ENCODE peak calls at places on chromosomes 13 and 19, in five cellular contexts. Z is psoas muscle; C is OCI-LY7; D is CD8-positive, alpha-beta T cell; E is HCT116. K is an unnamed sample. For H3K36me3, the result is how much of the 10 kb centered on the place peaks cover.

GRCh38 chr19:34957830-34958751 is 5.9 kb downstream of the ZNF792 start:
- DNase-seq in Z (no peak), C (no peak), D (no peak), E (no peak), K (no peak)

GRCh38 chr13:37127706-37128241 is 22.3 kb upstream of the CSNK1A1L start:
- DNase-seq in Z (no peak), C (no peak), D (no peak), E (no peak), K (no peak)

GRCh38 chr13:31476266-31476665 is 263.1 kb upstream of the RXFP2 start:
- DNase-seq in Z (no peak), C (no peak), D (no peak), E (no peak), K (no peak)

GRCh38 chr19:35141627-35142401 is 1.2 kb upstream of the FXYD7 start:
- DNase-seq in Z (no peak), C (peak), D (peak), E (no peak), K (no peak)

GRCh38 chr19:45463241-45463640 is 4.6 kb upstream of the FOSB start:
- DNase-seq in Z (no peak), C (no peak), D (no peak), E (no peak), K (no peak)

GRCh38 chr13:111956261-111957151 is 110.4 kb upstream of the SOX1 start:
- DNase-seq in Z (no peak), C (no peak), D (no peak), E (no peak), K (no peak)

GRCh38 chr19:15365264-15365663 is 14.3 kb downstream of the AKAP8 start:
- DNase-seq in Z (no peak), C (no peak), D (no peak), E (no peak), K (no peak)

GRCh38 chr13:101876951-101877350 is 424.5 kb downstream of the ITGBL1 start:
- DNase-seq in Z (no peak), C (no peak), D (no peak), E (no peak), K (no peak)

GRCh38 chr13:27578121-27579030 is 42.0 kb downstream of the LNX2 start:
- DNase-seq in Z (no peak), C (no peak), D (no peak), E (no peak), K (no peak)

GRCh38 chr13:46712524-46712923 is 84.4 kb downstream of the ESD start:
- DNase-seq in Z (no peak), C (no peak), D (no peak), E (no peak), K (no peak)
- TF ChIP-seq CTCF in Z (no peak), C (no peak), D (no peak), E (peak), K (no peak)

DNA sequence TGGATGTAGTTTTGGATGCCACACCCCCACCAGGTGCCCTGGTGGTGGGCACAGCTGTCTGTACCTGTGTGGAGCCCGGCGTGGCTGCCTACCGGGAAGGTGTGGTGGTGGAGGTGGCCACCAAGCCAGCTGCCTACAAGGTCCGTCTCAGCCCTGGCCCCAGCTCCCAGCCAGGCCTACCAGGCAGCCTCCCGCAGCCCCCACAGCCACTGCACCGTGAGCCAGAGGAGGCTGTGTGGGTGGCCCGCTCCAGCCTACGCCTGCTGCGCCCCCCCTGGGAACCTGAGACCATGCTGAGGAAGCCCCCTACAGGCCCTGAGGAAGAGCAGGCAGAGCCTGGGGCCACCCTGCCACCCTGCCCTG is 3.5 kb downstream of the CIC start:
- DNase-seq in Z (no peak), C (no peak), D (no peak), E (no peak), K (peak)
- H3K36me3 ChIP-seq in Z (under half), C (under half), D (under half), E (under half), K (under half)

GRCh38 chr19:14091885-14092462 is 1.4 kb upstream of the SAMD1 start:
- DNase-seq in Z (no peak), C (peak), D (peak), E (no peak), K (no peak)

GRCh38 chr19:14094854-14095253 is 4.3 kb upstream of the SAMD1 start:
- DNase-seq in Z (no peak), C (no peak), D (no peak), E (no peak), K (no peak)

GRCh38 chr19:14097532-14098151 is 7.1 kb upstream of the SAMD1 start:
- DNase-seq in Z (no peak), C (no peak), D (no peak), E (no peak), K (no peak)

GRCh38 chr19:14093117-14093784 is 2.7 kb upstream of the SAMD1 start:
- DNase-seq in Z (no peak), C (no peak), D (no peak), E (no peak), K (no peak)

GRCh38 chr19:14096272-14096992 is 5.9 kb upstream of the SAMD1 start:
- DNase-seq in Z (no peak), C (no peak), D (no peak), E (no peak), K (no peak)
- TF ChIP-seq CTCF in Z (no peak), C (peak), D (no peak), E (peak), K (no peak)

DNA sequence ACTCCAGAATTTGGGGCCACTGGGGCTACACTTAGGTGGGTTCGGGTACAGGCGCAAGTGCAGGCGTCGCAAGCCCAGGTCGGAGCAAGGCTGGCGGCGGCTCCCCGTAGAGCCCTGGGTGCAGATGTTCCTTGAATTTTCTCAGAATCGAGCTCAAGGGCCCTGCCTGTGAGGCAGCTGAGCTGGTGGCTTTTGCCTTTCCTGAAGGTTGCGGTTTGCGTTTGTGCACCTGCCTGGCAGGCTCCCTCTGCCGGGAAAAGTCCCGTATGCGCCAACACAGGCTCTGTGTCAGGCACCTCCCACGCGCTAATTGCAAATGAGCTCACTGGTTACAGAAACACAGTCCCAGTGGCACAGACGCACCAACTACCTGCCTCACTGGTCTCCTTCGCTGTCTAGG is 5.9 kb downstream of the DOHH start:
- DNase-seq in Z (no peak), C (no peak), D (no peak), E (no peak), K (no peak)
- H3K36me3 ChIP-seq in Z (under half), C (half or more), D (under half), E (under half), K (under half)

DNA sequence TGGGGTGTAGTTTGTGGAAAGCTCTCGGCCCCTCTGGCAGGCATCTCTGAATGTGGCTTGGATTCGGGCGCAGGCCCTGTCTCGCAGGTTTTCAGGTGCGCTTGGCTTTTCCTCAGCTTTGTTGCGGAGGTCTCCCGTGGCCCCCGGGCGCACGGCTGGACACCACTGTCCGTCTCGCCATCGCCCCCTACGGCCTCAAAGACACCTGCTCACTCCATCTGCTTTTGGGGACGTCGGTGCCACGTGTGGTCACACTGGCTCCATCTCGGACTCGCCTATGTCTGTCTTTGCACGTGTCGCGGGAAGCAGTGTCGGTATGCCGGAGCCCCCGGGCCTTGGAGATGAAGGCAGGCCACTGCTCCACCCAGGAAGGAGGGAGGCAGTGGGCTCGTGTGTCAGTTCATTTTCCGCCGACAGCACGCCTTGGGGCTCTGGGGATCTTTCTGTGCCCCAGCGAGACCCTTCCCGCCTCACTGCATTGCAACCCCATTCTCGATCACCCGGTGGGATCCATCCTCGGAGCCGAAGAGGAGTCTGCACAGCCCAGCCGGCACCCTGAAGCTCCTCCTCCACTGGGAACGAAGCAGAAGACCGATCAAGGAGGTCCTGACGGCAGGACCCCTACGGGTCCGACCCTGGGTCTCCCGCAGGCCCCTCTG is 42.1 kb downstream of the ZNF146 start:
- DNase-seq in Z (no peak), C (no peak), D (no peak), E (no peak), K (no peak)
- TF ChIP-seq CTCF in Z (no peak), C (no peak), D (no peak), E (no peak), K (no peak)

DNA sequence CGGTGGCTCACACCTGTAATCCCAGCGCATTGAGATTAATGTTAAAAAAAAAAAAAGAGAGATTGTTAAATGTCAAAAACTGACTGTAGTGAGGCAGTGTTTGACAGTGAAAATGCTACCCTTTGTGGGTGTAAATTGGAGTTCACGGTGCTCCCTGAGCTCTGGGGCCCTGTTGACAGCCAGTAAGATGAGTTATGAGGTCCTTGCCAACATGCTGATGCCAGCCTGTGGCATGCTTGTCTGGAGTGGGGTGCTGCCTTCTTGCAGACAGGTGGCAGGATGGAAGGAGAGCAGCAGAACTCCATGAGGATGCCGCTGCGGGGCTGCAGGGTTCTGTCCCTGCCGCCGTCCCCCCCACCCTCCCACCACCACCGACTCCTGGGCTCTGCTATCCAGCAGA is 25.9 kb downstream of the PRAM1 start:
- DNase-seq in Z (no peak), C (no peak), D (no peak), E (no peak), K (no peak)
- H3K36me3 ChIP-seq in Z (under half), C (half or more), D (under half), E (half or more), K (under half)

GRCh38 chr19:48194041-48194871 is 23.8 kb downstream of the ZSWIM9 start:
- DNase-seq in Z (no peak), C (peak), D (peak), E (no peak), K (no peak)
- TF ChIP-seq CTCF in Z (peak), C (peak), D (peak), E (peak), K (peak)

GRCh38 chr13:80214521-80214941 is 126.4 kb downstream of the SPRY2 start:
- DNase-seq in Z (no peak), C (no peak), D (no peak), E (no peak), K (no peak)
- H3K36me3 ChIP-seq in Z (under half), C (under half), D (under half), E (under half), K (under half)

GRCh38 chr19:9586764-9587163 is 2.5 kb upstream of the ZNF121 start:
- DNase-seq in Z (peak), C (peak), D (peak), E (peak), K (no peak)
- TF ChIP-seq CTCF in Z (peak), C (peak), D (peak), E (peak), K (peak)

DNA sequence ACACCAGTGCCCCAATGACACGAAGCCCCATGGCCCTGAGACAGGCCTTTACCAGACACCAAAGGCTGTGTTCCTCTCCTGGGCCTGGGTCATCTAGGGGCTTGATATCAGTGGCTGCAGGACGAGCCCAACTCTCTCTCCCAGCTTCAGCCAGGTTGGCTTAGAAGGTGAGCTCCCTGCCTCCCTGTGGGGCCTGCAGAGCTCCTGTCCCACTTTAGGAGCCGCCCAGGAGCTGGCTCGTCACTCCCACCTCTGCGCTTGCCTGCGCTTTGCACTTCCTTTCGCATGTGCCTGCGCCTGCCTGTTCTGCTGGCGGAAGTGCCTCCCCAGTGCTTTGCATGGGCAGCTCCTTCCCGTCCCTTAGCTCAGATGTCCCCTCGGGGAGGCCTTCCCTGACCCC is 4.9 kb downstream of the CALM3 start:
- DNase-seq in Z (no peak), C (no peak), D (no peak), E (no peak), K (no peak)
- H3K36me3 ChIP-seq in Z (under half), C (half or more), D (under half), E (under half), K (under half)